ENCODE peak calls at places on chromosomes 4 and X, in four cellular contexts. S is effector CD4-positive, alpha-beta T cell; C is NCI-H460; D is SK-N-MC. I is an unnamed sample.

GRCh38 chr4:19987746-19988145 is 264.0 kb upstream of the SLIT2 start:
- DNase-seq in C (no peak), D (no peak), S (no peak), I (no peak)

GRCh38 chr4:75654905-75655304 is 18.3 kb downstream of the G3BP2 start:
- DNase-seq in D (no peak), C (no peak), S (no peak), I (no peak)

GRCh38 chrX:134172588-134173259 is 64.3 kb upstream of the CCDC160 start:
- DNase-seq in C (no peak), D (no peak), S (no peak), I (no peak)

GRCh38 chrX:78643874-78644273 is 15.3 kb downstream of the RTL3 start:
- DNase-seq in D (no peak), C (no peak), S (no peak), I (no peak)

GRCh38 chrX:39835776-39836175 is 262.0 kb downstream of the BCOR start:
- DNase-seq in C (no peak), D (no peak), S (no peak), I (no peak)

GRCh38 chr4:80333121-80333520 is 2.4 kb upstream of the CFAP299 start:
- DNase-seq in C (no peak), S (no peak), D (no peak), I (no peak)

GRCh38 chrX:69060631-69061408 is 104.4 kb downstream of the PJA1 start:
- DNase-seq in S (no peak), C (no peak), D (no peak), I (no peak)

GRCh38 chr4:86603486-86603885 is 9.4 kb downstream of the PTPN13 start:
- DNase-seq in C (no peak), S (no peak), D (no peak), I (no peak)

GRCh38 chr4:181301735-181302380 is 941.3 kb upstream of the TENM3 start:
- DNase-seq in D (no peak), S (no peak), C (peak), I (peak)

GRCh38 chrX:139831017-139831416 is 101.8 kb downstream of the ATP11C start:
- DNase-seq in C (no peak), S (no peak), D (no peak), I (no peak)

GRCh38 chrX:4091046-4091760 is 377.8 kb upstream of the PRKX start:
- DNase-seq in C (no peak), D (no peak), S (no peak), I (no peak)

GRCh38 chr4:156248921-156249320 is 295.3 kb upstream of the CTSO start:
- DNase-seq in S (no peak), C (no peak), D (no peak), I (no peak)

GRCh38 chr4:148116264-148116663 is 325.9 kb downstream of the NR3C2 start:
- DNase-seq in C (no peak), D (peak), S (no peak), I (no peak)

GRCh38 chr4:112167790-112168189 is 22.5 kb downstream of the FAM241A start:
- DNase-seq in D (no peak), S (no peak), C (no peak), I (no peak)

GRCh38 chrX:110213183-110213582 is 104.7 kb downstream of the AMMECR1 start:
- DNase-seq in S (no peak), D (no peak), C (no peak), I (no peak)

GRCh38 chrX:44082829-44083228 is 109.6 kb upstream of the NDP start:
- DNase-seq in C (no peak), D (no peak), S (no peak), I (no peak)

GRCh38 chrX:8067754-8068469 is 103.2 kb downstream of the VCX2 start:
- DNase-seq in S (no peak), C (peak), D (no peak), I (no peak)

GRCh38 chrX:69232945-69233344 is 67.7 kb upstream of the PJA1 start:
- DNase-seq in D (no peak), C (no peak), S (no peak), I (no peak)

GRCh38 chrX:153689654-153690465 is 2.1 kb downstream of the SLC6A8 start:
- DNase-seq in S (no peak), C (no peak), D (no peak), I (no peak)

GRCh38 chr4:2248044-2248780 is 6.3 kb upstream of the HAUS3 start:
- DNase-seq in D (no peak), C (no peak), S (no peak), I (no peak)

GRCh38 chrX:3143043-3143799 is 102.0 kb downstream of the ARSF start:
- DNase-seq in S (no peak), C (no peak), D (peak), I (no peak)

GRCh38 chr4:146049802-146050201 is 111.2 kb upstream of the ZNF827 start:
- DNase-seq in D (no peak), C (no peak), S (no peak), I (no peak)

GRCh38 chr4:7041851-7042696 is 1.1 kb upstream of the TADA2B start:
- DNase-seq in D (no peak), S (no peak), C (no peak), I (no peak)

GRCh38 chr4:6470502-6471302 is 1.7 kb downstream of the PPP2R2C start:
- DNase-seq in D (no peak), S (no peak), C (peak), I (no peak)

GRCh38 chr4:101667348-101667747 is 123.2 kb upstream of the BANK1 start:
- DNase-seq in C (no peak), S (no peak), D (no peak), I (no peak)

GRCh38 chr4:118351851-118352827 is 664 bp downstream of the PRSS12 start:
- DNase-seq in S (no peak), C (no peak), D (no peak), I (no peak)

GRCh38 chr4:100095729-100096595 is 94.3 kb downstream of the DDIT4L start:
- DNase-seq in C (peak), S (peak), D (no peak), I (peak)

GRCh38 chr4:55218041-55218440 is 92.6 kb upstream of the KDR start:
- DNase-seq in D (no peak), S (no peak), C (no peak), I (no peak)

GRCh38 chrX:136629084-136629750 is 18.7 kb upstream of the CD40LG start:
- DNase-seq in S (no peak), D (no peak), C (no peak), I (no peak)

GRCh38 chrX:636971-637659 is 6.5 kb downstream of the SHOX start:
- DNase-seq in S (no peak), D (no peak), C (no peak), I (no peak)

GRCh38 chrX:70168238-70169188 is 8.8 kb upstream of the DGAT2L6 start:
- DNase-seq in C (no peak), D (no peak), S (no peak), I (no peak)